ENCODE peak calls at places on chromosomes 6 and 20, in five cellular contexts. One of them, this sample, is unnamed.

GRCh38 chr20:51156796-51157119 is 133.9 kb upstream of the KCNG1 start:
- DNase-seq in activated CD4-positive, alpha-beta T cell treated with anti-CD3 and anti-CD28 coated beads for 1 hour: no peak
- DNase-seq in RKO: no peak
- DNase-seq in T-helper 1 cell: no peak
- DNase-seq in Peyer's patch: no peak
- DNase-seq in this sample: no peak

GRCh38 chr20:54062812-54063280 is 7.5 kb downstream of the BCAS1 start:
- DNase-seq in RKO: peak; percentile 80
- DNase-seq in T-helper 1 cell: no peak
- DNase-seq in Peyer's patch: no peak
- DNase-seq in activated CD4-positive, alpha-beta T cell treated with anti-CD3 and anti-CD28 coated beads for 1 hour: no peak
- DNase-seq in this sample: no peak

GRCh38 chr20:43586641-43587040 is 4.1 kb upstream of the IFT52 start:
- DNase-seq in RKO: no peak
- DNase-seq in activated CD4-positive, alpha-beta T cell treated with anti-CD3 and anti-CD28 coated beads for 1 hour: no peak
- DNase-seq in T-helper 1 cell: no peak
- DNase-seq in Peyer's patch: no peak
- DNase-seq in this sample: no peak

GRCh38 chr6:26311385-26312095 is 53.5 kb upstream of the BTN3A2 start:
- DNase-seq in activated CD4-positive, alpha-beta T cell treated with anti-CD3 and anti-CD28 coated beads for 1 hour: no peak
- DNase-seq in T-helper 1 cell: no peak
- DNase-seq in Peyer's patch: no peak
- DNase-seq in RKO: peak; percentile 91
- DNase-seq in this sample: no peak

GRCh38 chr20:50014570-50015562 is 32.1 kb downstream of the SNAI1 start:
- DNase-seq in RKO: no peak
- DNase-seq in T-helper 1 cell: no peak
- DNase-seq in activated CD4-positive, alpha-beta T cell treated with anti-CD3 and anti-CD28 coated beads for 1 hour: no peak
- DNase-seq in Peyer's patch: no peak
- DNase-seq in this sample: no peak

GRCh38 chr20:12977634-12978394 is 31.0 kb upstream of the SPTLC3 start:
- DNase-seq in activated CD4-positive, alpha-beta T cell treated with anti-CD3 and anti-CD28 coated beads for 1 hour: no peak
- DNase-seq in T-helper 1 cell: no peak
- DNase-seq in Peyer's patch: no peak
- DNase-seq in RKO: no peak
- DNase-seq in this sample: no peak

GRCh38 chr6:40714576-40715500 is 127.7 kb upstream of the LRFN2 start:
- DNase-seq in Peyer's patch: no peak
- DNase-seq in RKO: no peak
- DNase-seq in activated CD4-positive, alpha-beta T cell treated with anti-CD3 and anti-CD28 coated beads for 1 hour: no peak
- DNase-seq in T-helper 1 cell: no peak
- DNase-seq in this sample: no peak

GRCh38 chr6:34657307-34657978 is 39.1 kb downstream of the ILRUN start:
- DNase-seq in Peyer's patch: no peak
- DNase-seq in RKO: peak; percentile 92
- DNase-seq in T-helper 1 cell: no peak
- DNase-seq in activated CD4-positive, alpha-beta T cell treated with anti-CD3 and anti-CD28 coated beads for 1 hour: no peak
- DNase-seq in this sample: peak; percentile 74

GRCh38 chr6:108733706-108734105 is 114.5 kb upstream of the ARMC2 start:
- DNase-seq in Peyer's patch: no peak
- DNase-seq in activated CD4-positive, alpha-beta T cell treated with anti-CD3 and anti-CD28 coated beads for 1 hour: no peak
- DNase-seq in RKO: no peak
- DNase-seq in T-helper 1 cell: no peak
- DNase-seq in this sample: no peak

GRCh38 chr6:52815167-52816092 is 11.8 kb upstream of the GSTA1 start:
- DNase-seq in Peyer's patch: peak; percentile 21
- DNase-seq in T-helper 1 cell: no peak
- DNase-seq in activated CD4-positive, alpha-beta T cell treated with anti-CD3 and anti-CD28 coated beads for 1 hour: no peak
- DNase-seq in RKO: peak; percentile 56
- DNase-seq in this sample: peak; percentile 79

GRCh38 chr6:142846883-142847287 is 98.1 kb downstream of the HIVEP2 start:
- DNase-seq in activated CD4-positive, alpha-beta T cell treated with anti-CD3 and anti-CD28 coated beads for 1 hour: no peak
- DNase-seq in T-helper 1 cell: no peak
- DNase-seq in Peyer's patch: no peak
- DNase-seq in RKO: peak; percentile 93
- DNase-seq in this sample: peak; percentile 49

GRCh38 chr20:63628246-63628975 is 1.5 kb upstream of the GMEB2 start:
- DNase-seq in activated CD4-positive, alpha-beta T cell treated with anti-CD3 and anti-CD28 coated beads for 1 hour: peak; percentile 36
- DNase-seq in T-helper 1 cell: no peak
- DNase-seq in RKO: peak; percentile 93
- DNase-seq in Peyer's patch: peak; percentile 48
- DNase-seq in this sample: peak; percentile 73